ENCODE peak calls at places on chromosomes 5 and 9, in ten cellular contexts. N is bronchial epithelial cell; U is mesothelial cell of epicardium; T is progenitor cell of endocrine pancreas; K is aorta; S is nephron progenitor cell; H is M059J; I is tibial nerve; Z is fibroblast of lung; G is activated CD8-positive, alpha-beta memory T cell treated with anti-CD3 and anti-CD28 coated beads for 4 hours. P is an unnamed sample.

GRCh38 chr5:88785396-88786216 is 97.4 kb downstream of the MEF2C start:
- DNase-seq in N (peak; percentile 95), U (no peak), T (no peak), K (no peak), S (no peak), H (peak; percentile 99), I (no peak), Z (peak; percentile 98), G (no peak), P (no peak)

GRCh38 chr5:57033103-57033502 is 81.2 kb upstream of the MIER3 start:
- DNase-seq in N (peak; percentile 80), U (no peak), T (no peak), K (no peak), S (no peak), H (peak; percentile 23), I (no peak), Z (no peak), G (no peak), P (no peak)

GRCh38 chr9:20640331-20641187 is 18.3 kb upstream of the MLLT3 start:
- DNase-seq in N (peak; percentile 79), U (peak; percentile 51), T (no peak), K (peak; percentile 64), S (no peak), H (peak; percentile 90), I (no peak), Z (peak; percentile 62), G (no peak), P (no peak)

GRCh38 chr5:79408028-79408427 is 105.9 kb downstream of the HOMER1 start:
- DNase-seq in N (peak; percentile 8), U (no peak), T (no peak), K (no peak), S (no peak), H (no peak), I (no peak), Z (no peak), G (no peak), P (no peak)

GRCh38 chr5:172412724-172413260 is 41.5 kb downstream of the SH3PXD2B start:
- DNase-seq in N (peak; percentile 84), U (no peak), T (no peak), K (peak; percentile 91), S (no peak), H (peak; percentile 98), I (peak; percentile 92), Z (peak; percentile 99), G (no peak), P (no peak)

GRCh38 chr5:126552614-126553013 is 42.4 kb downstream of the ALDH7A1 start:
- DNase-seq in N (no peak), U (no peak), T (no peak), K (no peak), S (no peak), H (peak; percentile 20), I (no peak), Z (no peak), G (no peak), P (no peak)

GRCh38 chr9:90830051-90830450 is 28.4 kb downstream of the SYK start:
- DNase-seq in N (no peak), U (no peak), T (no peak), K (no peak), S (no peak), H (no peak), I (no peak), Z (no peak), G (no peak), P (no peak)

GRCh38 chr9:37445832-37446231 is 19.4 kb downstream of the ZBTB5 start:
- DNase-seq in N (no peak), U (no peak), T (no peak), K (no peak), S (no peak), H (no peak), I (no peak), Z (no peak), G (no peak), P (no peak)

GRCh38 chr9:119052339-119053030 is 316.8 kb downstream of the BRINP1 start:
- DNase-seq in N (peak; percentile 22), U (no peak), T (no peak), K (peak; percentile 55), S (no peak), H (peak; percentile 71), I (no peak), Z (no peak), G (no peak), P (no peak)

GRCh38 chr9:77589046-77589795 is 58.9 kb downstream of the GNA14 start:
- DNase-seq in N (peak; percentile 81), U (no peak), T (no peak), K (no peak), S (no peak), H (peak; percentile 13), I (no peak), Z (no peak), G (no peak), P (no peak)

GRCh38 chr5:146447734-146448380 is 724 bp downstream of the TCERG1 start:
- DNase-seq in N (peak; percentile 77), U (no peak), T (no peak), K (no peak), S (no peak), H (peak; percentile 60), I (no peak), Z (peak; percentile 60), G (no peak), P (no peak)

GRCh38 chr9:114283551-114284111 is 39.3 kb upstream of the ORM1 start:
- DNase-seq in N (no peak), U (no peak), T (no peak), K (peak; percentile 44), S (no peak), H (no peak), I (no peak), Z (no peak), G (no peak), P (peak; percentile 35)

GRCh38 chr9:93180938-93181337 is 3.0 kb upstream of the WNK2 start:
- DNase-seq in N (no peak), U (no peak), T (no peak), K (no peak), S (no peak), H (no peak), I (no peak), Z (no peak), G (no peak), P (no peak)

GRCh38 chr5:82334856-82335255 is 56.7 kb upstream of the RPS23 start:
- DNase-seq in N (no peak), U (no peak), T (no peak), K (no peak), S (no peak), H (peak; percentile 89), I (no peak), Z (peak; percentile 98), G (no peak), P (no peak)

GRCh38 chr5:113608113-113608551 is 94.6 kb downstream of the YTHDC2 start:
- DNase-seq in N (peak; percentile 8), U (no peak), T (no peak), K (no peak), S (no peak), H (peak; percentile 56), I (no peak), Z (peak; percentile 53), G (no peak), P (no peak)

GRCh38 chr9:95017661-95018060 is 291.2 kb downstream of the AOPEP start:
- DNase-seq in N (peak; percentile 83), U (no peak), T (no peak), K (no peak), S (no peak), H (peak; percentile 90), I (no peak), Z (no peak), G (no peak), P (no peak)

GRCh38 chr5:55604611-55605067 is 69.9 kb upstream of the PLPP1 start:
- DNase-seq in N (peak; percentile 68), U (no peak), T (no peak), K (no peak), S (no peak), H (peak; percentile 89), I (no peak), Z (peak; percentile 86), G (no peak), P (no peak)

GRCh38 chr5:175823731-175824525 is 47.5 kb upstream of the CPLX2 start:
- DNase-seq in N (no peak), U (no peak), T (no peak), K (no peak), S (peak; percentile 29), H (no peak), I (no peak), Z (no peak), G (no peak), P (peak; percentile 70)

GRCh38 chr9:37899041-37899440 is 4.9 kb downstream of the SLC25A51 start:
- DNase-seq in N (no peak), U (no peak), T (no peak), K (no peak), S (no peak), H (no peak), I (no peak), Z (peak; percentile 33), G (no peak), P (no peak)

GRCh38 chr5:56498759-56499395 is 265.7 kb upstream of the ANKRD55 start:
- DNase-seq in N (no peak), U (no peak), T (no peak), K (no peak), S (no peak), H (no peak), I (no peak), Z (no peak), G (no peak), P (no peak)

GRCh38 chr9:121860744-121861143 is 209.3 kb downstream of the DAB2IP start:
- DNase-seq in N (no peak), U (no peak), T (no peak), K (peak; percentile 69), S (no peak), H (peak; percentile 97), I (peak; percentile 38), Z (peak; percentile 90), G (no peak), P (no peak)

GRCh38 chr9:80235752-80236151 is 664.0 kb downstream of the TLE4 start:
- DNase-seq in N (no peak), U (no peak), T (no peak), K (no peak), S (no peak), H (no peak), I (no peak), Z (no peak), G (no peak), P (no peak)

GRCh38 chr9:109463924-109464625 is 34.0 kb downstream of the PTPN3 start:
- DNase-seq in N (peak; percentile 47), U (no peak), T (no peak), K (no peak), S (no peak), H (peak; percentile 26), I (no peak), Z (no peak), G (no peak), P (no peak)

GRCh38 chr5:119527346-119527745 is 75.0 kb downstream of the HSD17B4 start:
- DNase-seq in N (peak; percentile 64), U (no peak), T (no peak), K (no peak), S (no peak), H (no peak), I (no peak), Z (peak; percentile 16), G (no peak), P (no peak)

GRCh38 chr9:33434317-33435105 is 12.9 kb downstream of the AQP3 start:
- DNase-seq in N (no peak), U (no peak), T (no peak), K (no peak), S (no peak), H (no peak), I (no peak), Z (no peak), G (no peak), P (no peak)

GRCh38 chr5:82004511-82004910 is 32.7 kb downstream of the ATG10 start:
- DNase-seq in N (peak; percentile 53), U (no peak), T (no peak), K (no peak), S (no peak), H (peak; percentile 67), I (no peak), Z (peak; percentile 34), G (no peak), P (no peak)

GRCh38 chr5:147822686-147823491 is 8.6 kb downstream of the SPINK1 start:
- DNase-seq in N (peak; percentile 64), U (no peak), T (no peak), K (peak; percentile 47), S (peak; percentile 32), H (peak; percentile 66), I (no peak), Z (peak; percentile 59), G (no peak), P (peak; percentile 71)

GRCh38 chr5:167777746-167778145 is 513.7 kb upstream of the WWC1 start:
- DNase-seq in N (peak; percentile 77), U (no peak), T (no peak), K (no peak), S (no peak), H (peak; percentile 84), I (no peak), Z (peak; percentile 59), G (no peak), P (no peak)